ENCODE peak calls at places on chromosomes 1 and 21, in nine cellular contexts. X is transverse colon, U is suprapubic skin, F is HL-60, K is SK-N-SH, G is breast epithelium, Z is stomach, Q is SK-N-MC, H is sigmoid colon. R is an unnamed sample.

GRCh38 chr1:16141573-16142336 is 14.1 kb downstream of the EPHA2 start:
- DNase-seq in Z (no peak), X (no peak), U (no peak), G (no peak), F (no peak), H (no peak), K (peak; percentile 70), Q (no peak), R (no peak)

GRCh38 chr1:77762072-77762476 is 2.4 kb upstream of the USP33 start:
- DNase-seq in Z (no peak), H (no peak), G (no peak), K (no peak), Q (no peak), U (no peak), X (no peak), F (peak; percentile 56), R (no peak)

GRCh38 chr1:119101563-119101962 is 38.9 kb downstream of the WARS2 start:
- DNase-seq in H (peak; percentile 64), F (no peak), X (no peak), Q (no peak), U (no peak), K (no peak), G (no peak), Z (no peak), R (no peak)

GRCh38 chr1:3066250-3066711 is 2.7 kb upstream of the PRDM16 start:
- DNase-seq in U (peak; percentile 57), K (peak; percentile 71), Z (peak; percentile 81), X (peak; percentile 6), F (no peak), Q (no peak), H (peak; percentile 58), G (no peak), R (no peak)

GRCh38 chr1:84750110-84750509 is 59.8 kb upstream of the SSX2IP start:
- DNase-seq in G (no peak), U (no peak), H (no peak), Z (no peak), Q (no peak), K (no peak), F (no peak), X (no peak), R (no peak)

GRCh38 chr1:87408665-87409248 is 80.1 kb downstream of the LMO4 start:
- DNase-seq in Z (no peak), X (no peak), K (no peak), F (no peak), U (no peak), H (no peak), Q (no peak), G (no peak), R (no peak)

GRCh38 chr1:20194770-20195463 is 8.6 kb upstream of the PLA2G2C start:
- DNase-seq in Z (peak; percentile 81), Q (no peak), G (peak; percentile 75), H (peak; percentile 83), F (peak; percentile 57), U (no peak), K (peak; percentile 57), X (peak; percentile 82), R (peak; percentile 35)

GRCh38 chr1:35454175-35454574 is 103.0 kb downstream of the KIAA0319L start:
- DNase-seq in G (no peak), K (no peak), F (peak; percentile 50), Z (no peak), H (no peak), U (no peak), Q (no peak), X (no peak), R (no peak)

GRCh38 chr1:225766967-225767413 is 10.6 kb upstream of the SRP9 start:
- DNase-seq in Z (peak; percentile 23), F (no peak), H (peak; percentile 89), G (no peak), U (no peak), K (peak; percentile 72), Q (no peak), X (peak; percentile 33), R (no peak)

GRCh38 chr21:35381743-35382310 is 332.7 kb upstream of the RUNX1 start:
- DNase-seq in K (no peak), Z (no peak), Q (no peak), F (no peak), U (no peak), G (no peak), X (no peak), H (no peak), R (no peak)

GRCh38 chr1:234961468-234962339 is 166.9 kb downstream of the TOMM20 start:
- DNase-seq in G (no peak), Z (no peak), H (peak; percentile 56), U (peak; percentile 64), X (no peak), K (no peak), F (no peak), Q (no peak), R (no peak)

GRCh38 chr1:924619-925323 is 1.0 kb downstream of the SAMD11 start:
- DNase-seq in F (no peak), Q (no peak), G (no peak), H (no peak), X (peak; percentile 36), Z (peak; percentile 59), K (peak; percentile 74), U (no peak), R (no peak)

GRCh38 chr1:12505639-12506311 is 112.2 kb downstream of the DHRS3 start:
- DNase-seq in Q (no peak), U (peak; percentile 18), X (no peak), G (no peak), Z (no peak), K (no peak), H (peak; percentile 55), F (no peak), R (no peak)

DNA sequence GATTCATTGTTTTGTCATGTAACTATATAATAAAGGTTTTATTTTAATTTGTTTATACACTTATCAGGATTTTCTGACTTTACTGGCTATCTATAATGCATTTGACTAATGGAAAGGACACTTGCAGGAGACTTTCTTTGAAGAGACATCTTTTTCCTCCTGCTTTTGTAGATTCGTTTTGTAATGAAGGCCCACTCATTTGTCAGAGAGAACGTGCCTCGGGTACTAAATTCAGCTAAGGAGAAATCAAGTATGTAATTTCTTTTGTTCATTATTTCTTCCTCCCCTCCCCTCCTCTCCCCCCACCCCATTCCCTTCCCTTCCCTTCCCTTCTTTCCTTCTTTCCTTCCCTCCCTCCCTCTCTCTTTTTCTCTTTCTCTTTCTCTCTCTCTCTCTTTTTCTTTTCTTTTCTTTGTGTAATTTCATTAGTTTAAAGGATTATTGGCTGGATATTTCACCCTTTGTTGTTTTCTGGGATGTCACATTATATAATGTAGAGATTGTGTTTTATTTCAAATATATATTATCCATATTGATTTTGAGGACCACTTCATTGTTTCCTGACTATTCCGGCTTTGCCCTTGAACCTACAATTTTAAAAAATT is 23.7 kb upstream of the AXDND1 start:
- DNase-seq in X (no peak), H (no peak), Q (no peak), U (no peak), K (no peak), F (no peak), Z (no peak), G (no peak), R (no peak)
- TF ChIP-seq POLR2AphosphoS5 in X (no peak), H (no peak), Q (no peak), U (no peak), K (no peak), F (no peak), Z (no peak), G (no peak), R (no peak)

GRCh38 chr1:169103443-169103842 is 3.0 kb upstream of the ATP1B1 start:
- DNase-seq in K (no peak), Q (no peak), U (no peak), G (no peak), Z (peak; percentile 80), F (no peak), X (peak; percentile 88), H (no peak), R (no peak)
- TF ChIP-seq POLR2AphosphoS5 in K (no peak), Q (no peak), U (no peak), G (no peak), Z (peak; percentile 2), F (no peak), X (peak; percentile 51), H (no peak), R (no peak)

GRCh38 chr21:32524010-32524719 is 61.2 kb downstream of the TCP10L start:
- DNase-seq in Z (no peak), F (no peak), U (no peak), K (no peak), Q (no peak), H (peak; percentile 63), G (no peak), X (no peak), R (no peak)
- TF ChIP-seq POLR2AphosphoS5 in Z (no peak), F (no peak), U (no peak), K (no peak), Q (no peak), H (no peak), G (peak; percentile 43), X (no peak), R (no peak)

DNA sequence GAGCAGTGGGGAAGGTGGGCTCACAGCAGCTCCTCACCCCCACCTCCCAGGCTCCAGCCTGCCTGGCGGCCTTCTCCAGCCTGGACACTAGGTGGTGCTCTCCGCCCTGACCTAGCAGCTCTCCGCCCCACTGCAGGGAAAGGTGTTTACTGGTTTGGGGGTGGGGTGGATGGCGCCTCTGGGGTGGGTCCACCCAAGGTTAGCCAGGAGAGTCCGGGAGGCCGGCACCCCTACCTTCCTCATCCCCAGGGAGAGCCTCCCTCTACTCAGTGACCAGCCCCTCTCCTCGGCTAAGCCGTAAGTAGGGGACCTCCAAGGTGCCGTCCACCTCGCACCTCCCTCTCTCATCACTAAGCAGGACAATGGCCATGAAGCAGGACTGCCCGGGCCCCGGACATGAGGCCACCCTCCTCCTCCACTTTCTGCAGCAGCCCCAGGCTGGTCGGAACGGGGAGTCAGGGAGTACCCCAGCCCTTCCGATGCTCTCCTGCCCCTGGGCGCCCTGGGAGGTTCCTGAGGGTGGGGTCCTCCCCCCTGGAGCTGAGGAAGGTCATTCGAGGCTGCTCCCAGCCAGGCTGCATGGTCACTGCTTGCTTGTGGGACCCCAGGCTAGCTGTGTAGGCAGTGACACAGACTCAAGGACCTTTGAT is 101.4 kb upstream of the VAMP3 start:
- DNase-seq in H (no peak), Q (no peak), Z (peak; percentile 56), K (peak; percentile 87), F (peak; percentile 14), X (peak; percentile 41), U (no peak), G (no peak), R (peak; percentile 33)
- TF ChIP-seq POLR2AphosphoS5 in H (no peak), Q (no peak), Z (no peak), K (no peak), F (no peak), X (no peak), U (no peak), G (no peak), R (no peak)

GRCh38 chr1:110292327-110292741 is 46.8 kb upstream of the RBM15 start:
- DNase-seq in F (peak; percentile 17), X (no peak), Q (peak; percentile 48), H (no peak), U (no peak), G (no peak), Z (no peak), K (no peak), R (no peak)
- TF ChIP-seq POLR2AphosphoS5 in F (no peak), X (no peak), Q (no peak), H (no peak), U (no peak), G (no peak), Z (no peak), K (no peak), R (no peak)

R was measured in Panc1.